ENCODE peak calls at places on chromosomes 13 and 19, in four cellular contexts. M, S, K and Q are unnamed samples.

GRCh38 chr19:4529924-4530522 is 5.0 kb downstream of the PLIN5 start:
- DNase-seq in M (no peak), S (no peak), K (no peak), Q (no peak)

GRCh38 chr19:54154603-54155345 is 4.7 kb downstream of the LENG1 start:
- DNase-seq in S (peak; percentile 66), M (no peak), K (no peak), Q (no peak)

GRCh38 chr19:2511991-2512390 is 36.1 kb downstream of the GADD45B start:
- DNase-seq in K (no peak), S (no peak), M (no peak), Q (no peak)

GRCh38 chr19:49423278-49423984 is at the start of gene PTH2:
- DNase-seq in S (no peak), K (no peak), M (no peak), Q (no peak)

GRCh38 chr19:50565984-50566903 is 2.0 kb downstream of the LRRC4B start:
- DNase-seq in S (no peak), M (peak; percentile 58), K (no peak), Q (no peak)

GRCh38 chr19:51724543-51724942 is 752 bp upstream of the HAS1 start:
- DNase-seq in S (no peak), M (no peak), K (no peak), Q (no peak)

GRCh38 chr13:109734002-109734785 is 52.2 kb downstream of the IRS2 start:
- DNase-seq in K (no peak), M (no peak), S (no peak), Q (no peak)

GRCh38 chr13:112859817-112860190 is 109.2 kb upstream of the MCF2L start:
- DNase-seq in K (no peak), M (peak; percentile 68), S (peak; percentile 6), Q (no peak)

GRCh38 chr19:46134527-46134926 is 10.0 kb upstream of the IGFL3 start:
- DNase-seq in M (no peak), K (no peak), S (peak; percentile 40), Q (no peak)

GRCh38 chr13:31775686-31776085 is 36.4 kb downstream of the RXFP2 start:
- DNase-seq in K (peak; percentile 67), S (peak; percentile 77), M (no peak), Q (peak; percentile 90)

GRCh38 chr13:98896868-98897144 is 81.1 kb downstream of the DOCK9 start:
- DNase-seq in M (no peak), K (no peak), S (no peak), Q (no peak)

GRCh38 chr19:39341122-39341719 is 1.0 kb upstream of the SAMD4B start:
- DNase-seq in S (peak; percentile 30), K (peak; percentile 34), M (no peak), Q (peak; percentile 67)

GRCh38 chr13:113001251-113002140 is 32.5 kb downstream of the MCF2L start:
- DNase-seq in S (no peak), M (peak; percentile 77), K (no peak), Q (no peak)

GRCh38 chr19:38028913-38029565 is 122.0 kb downstream of the SIPA1L3 start:
- DNase-seq in K (no peak), M (no peak), S (no peak), Q (no peak)

GRCh38 chr19:8325454-8325853 is 4.2 kb downstream of the RPS28 start:
- DNase-seq in M (no peak), S (no peak), K (no peak), Q (no peak)

GRCh38 chr19:49672131-49672919 is 4.7 kb upstream of the PRMT1 start:
- DNase-seq in M (peak; percentile 76), S (peak; percentile 56), K (peak; percentile 72), Q (no peak)

GRCh38 chr13:35470671-35471465 is 5.6 kb downstream of the MAB21L1 start:
- DNase-seq in M (no peak), K (peak; percentile 62), S (peak; percentile 57), Q (no peak)
- TF ChIP-seq CTCF in M (no peak), K (no peak), S (no peak), Q (no peak)

DNA sequence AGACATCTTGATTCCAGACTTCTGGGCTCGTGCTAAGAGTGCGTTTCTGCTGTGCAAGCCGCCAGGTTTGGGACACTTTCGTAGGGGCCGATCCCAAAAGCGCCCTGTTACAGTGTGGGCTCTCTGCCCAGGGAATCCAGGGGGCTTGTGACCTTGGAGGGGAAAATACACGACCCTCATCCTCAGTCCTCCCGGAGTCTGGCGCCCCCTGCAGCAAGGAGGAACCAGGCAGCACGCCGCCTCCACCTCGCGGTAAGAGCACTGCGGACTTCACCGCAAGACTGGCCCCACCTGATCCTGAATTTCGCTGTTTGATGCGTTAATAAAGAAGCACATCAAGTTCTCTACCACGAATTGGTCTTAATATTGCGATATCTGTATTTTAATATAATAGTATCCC is 5.2 kb downstream of the POLRMT start:
- DNase-seq in K (no peak), M (peak; percentile 40), S (no peak), Q (no peak)
- TF ChIP-seq CTCF in K (peak; percentile 13), M (peak; percentile 77), S (peak; percentile 28), Q (no peak)

GRCh38 chr19:6417713-6418561 is 6.7 kb downstream of the KHSRP start:
- DNase-seq in S (peak; percentile 13), M (no peak), K (no peak), Q (no peak)
- TF ChIP-seq CTCF in S (peak; percentile 38), M (no peak), K (no peak), Q (peak; percentile 8)

DNA sequence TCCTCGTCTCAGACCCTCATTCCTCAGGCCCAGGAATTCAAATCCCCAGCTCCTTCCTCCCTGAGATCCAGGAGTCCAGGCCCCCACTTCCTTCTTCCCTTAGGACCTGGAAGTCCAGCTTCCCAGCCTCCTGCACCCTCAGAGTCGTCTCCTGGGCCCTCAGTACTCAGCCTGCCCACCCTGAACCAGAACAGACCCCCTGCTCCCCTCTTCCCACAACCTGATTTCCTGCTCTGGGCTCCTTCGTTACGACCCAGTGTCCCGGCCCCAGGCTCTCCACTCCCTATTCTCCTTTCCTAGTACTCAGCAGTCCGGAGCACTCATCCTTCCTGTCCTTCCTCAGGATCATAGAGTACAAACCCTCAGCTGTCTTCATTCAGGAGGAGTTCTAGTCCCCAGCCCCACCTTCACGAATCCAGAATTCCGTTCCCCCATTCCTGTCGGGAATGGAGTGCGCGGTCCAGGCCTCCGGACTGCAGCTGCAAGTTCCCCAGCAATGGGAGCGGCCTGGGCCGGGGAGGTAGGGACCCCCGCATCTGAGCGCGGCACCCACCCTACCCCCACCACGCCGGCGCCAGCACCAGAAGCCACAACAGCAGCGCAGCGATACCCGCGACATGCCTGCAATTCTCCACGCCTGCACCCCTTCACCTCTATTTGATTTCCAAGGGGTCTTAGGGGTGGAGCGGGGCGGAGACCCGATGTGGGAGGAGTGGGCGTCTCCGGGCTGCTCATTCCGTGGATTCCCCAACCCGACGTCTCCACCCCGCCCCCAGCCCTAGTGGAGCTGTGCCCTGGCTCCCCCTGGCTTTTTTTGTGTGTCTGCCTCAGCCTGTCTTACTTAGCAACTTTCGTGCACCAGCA is 12.7 kb downstream of the EGLN2 start:
- DNase-seq in M (no peak), K (no peak), S (no peak), Q (no peak)
- TF ChIP-seq CTCF in M (no peak), K (no peak), S (no peak), Q (no peak)